ENCODE peak calls at places on chromosomes 7 and 10, in four cellular contexts. B is CD4-positive, alpha-beta memory T cell; Y is SJSA1; C is tibial nerve. V is an unnamed sample. For H3K36me3, the result is how much of the 10 kb centered on the place peaks cover.

GRCh38 chr7:41584746-41585145 is 118.1 kb downstream of the INHBA start:
- DNase-seq in Y (no peak), C (no peak), B (no peak), V (no peak)

GRCh38 chr7:113677811-113678210 is 241.0 kb downstream of the PPP1R3A start:
- DNase-seq in Y (no peak), B (no peak), C (no peak), V (no peak)

GRCh38 chr7:92230547-92230946 is 15.2 kb downstream of the KRIT1 start:
- DNase-seq in C (no peak), Y (no peak), B (no peak), V (no peak)

GRCh38 chr7:87784424-87784823 is 91.7 kb downstream of the SLC25A40 start:
- DNase-seq in C (no peak), B (no peak), Y (no peak), V (no peak)

GRCh38 chr7:142385528-142386340 is 127.9 kb upstream of the PRSS58 start:
- DNase-seq in Y (peak), B (peak), C (no peak), V (peak)

GRCh38 chr7:108291791-108292440 is 161.8 kb upstream of the LAMB4 start:
- DNase-seq in Y (no peak), C (no peak), B (no peak), V (no peak)

GRCh38 chr7:131066635-131067034 is 261.0 kb upstream of the MKLN1 start:
- DNase-seq in C (no peak), B (no peak), Y (no peak), V (no peak)

GRCh38 chr7:158650821-158651225 is 53.8 kb downstream of the NCAPG2 start:
- DNase-seq in C (no peak), Y (peak), B (no peak), V (no peak)

GRCh38 chr10:110780704-110781103 is 91.0 kb upstream of the PDCD4 start:
- DNase-seq in B (no peak), Y (no peak), C (no peak), V (no peak)

GRCh38 chr10:13707156-13707881 is 120.6 kb downstream of the PRPF18 start:
- DNase-seq in B (peak), C (peak), Y (peak), V (peak)

GRCh38 chr10:30999084-30999712 is 32.5 kb downstream of the ZNF438 start:
- DNase-seq in Y (no peak), B (peak), C (peak), V (no peak)

DNA sequence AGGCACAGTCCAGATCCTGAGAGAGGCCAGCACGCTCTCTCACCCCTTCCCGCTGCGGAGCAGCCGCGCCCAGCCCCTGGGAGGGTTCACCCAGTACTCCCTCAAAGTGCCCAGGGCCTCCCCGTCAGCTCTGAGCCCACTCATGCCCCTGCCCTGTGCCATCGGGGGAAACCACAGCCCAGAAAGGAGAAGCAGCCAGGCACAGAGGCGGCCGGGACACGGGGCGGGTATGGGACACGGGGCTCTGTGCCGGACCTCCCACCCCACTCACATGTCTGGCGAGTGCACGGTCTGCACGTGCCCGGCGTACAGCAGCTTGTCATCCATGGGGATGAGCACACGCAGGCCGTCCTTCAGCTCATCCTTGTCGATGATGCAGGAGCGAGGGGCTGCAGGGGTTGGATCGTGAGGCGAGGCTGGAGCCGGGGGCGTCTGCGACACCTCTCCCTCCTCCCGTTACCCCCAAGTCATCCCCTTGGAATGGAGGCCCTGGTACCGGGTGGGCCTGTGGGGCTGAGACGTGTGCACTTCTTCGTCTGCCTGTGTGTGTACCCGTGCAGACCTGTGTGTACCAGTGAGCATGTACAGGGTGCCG is 38.2 kb downstream of the SLC29A4 start:
- DNase-seq in Y (no peak), B (no peak), C (no peak), V (no peak)
- H3K36me3 ChIP-seq in Y (under half), B (under half), C (under half), V (under half)

GRCh38 chr7:45918556-45918955 is 2.5 kb downstream of the IGFBP3 start:
- DNase-seq in B (no peak), C (no peak), Y (no peak), V (no peak)
- H3K4me3 ChIP-seq in B (no peak), C (no peak), Y (no peak), V (no peak)

GRCh38 chr10:112442063-112442462 is 4.7 kb downstream of the ZDHHC6 start:
- DNase-seq in Y (no peak), C (no peak), B (no peak), V (no peak)
- H3K36me3 ChIP-seq in Y (half or more), C (under half), B (under half), V (under half)

DNA sequence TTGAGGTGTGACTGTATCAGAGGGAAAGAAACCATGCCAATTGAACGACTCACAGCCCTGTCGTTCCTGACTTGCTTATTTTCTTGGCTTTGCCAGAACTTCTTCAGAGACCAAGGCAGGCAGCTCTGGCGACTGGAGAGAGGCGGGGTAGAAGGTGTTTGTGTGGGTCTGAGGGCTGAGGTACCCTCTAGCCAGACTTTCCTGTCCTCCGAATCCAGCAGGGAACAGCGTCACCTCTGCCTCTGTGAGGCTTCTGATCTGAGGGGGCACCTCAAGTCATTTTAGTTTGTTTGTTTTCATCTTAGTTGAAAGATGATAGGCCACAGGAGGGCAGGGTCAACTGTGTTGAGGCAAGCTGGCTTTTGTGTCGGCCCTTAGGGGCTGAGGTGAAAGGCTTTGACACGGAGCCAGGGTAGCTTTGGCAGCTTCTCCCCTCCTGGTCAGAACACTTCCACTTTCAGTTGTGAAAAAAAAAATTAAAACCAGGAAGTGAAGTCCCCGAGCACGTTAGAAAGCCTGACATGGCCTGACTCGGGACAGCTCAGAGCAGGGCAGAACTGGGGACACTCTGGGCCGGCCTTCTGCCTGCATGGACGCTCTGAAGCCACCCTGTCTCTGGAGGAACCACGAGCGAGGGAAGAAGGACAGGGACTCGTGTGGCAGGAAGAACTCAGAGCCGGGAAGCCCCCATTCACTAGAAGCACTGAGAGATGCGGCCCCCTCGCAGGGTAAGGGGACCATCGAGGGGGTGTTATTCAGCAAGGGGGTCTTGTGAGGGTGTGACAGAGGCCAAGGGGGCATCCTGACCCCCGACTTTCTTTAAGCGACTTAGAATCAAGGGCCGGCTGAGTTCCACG is 2.0 kb downstream of the ACSL5 start:
- DNase-seq in C (peak), B (peak), Y (no peak), V (no peak)
- H3K4me3 ChIP-seq in C (peak), B (peak), Y (peak), V (no peak)